ENCODE peak calls at places on chromosomes 2 and 18, in four cellular contexts. One of them, this sample, is unnamed.

GRCh38 chr2:174561283-174562275 is 36.0 kb downstream of the WIPF1 start:
- DNase-seq in GM12891: no peak
- DNase-seq in HCT116: no peak
- DNase-seq in breast epithelium: peak
- DNase-seq in this sample: no peak

GRCh38 chr2:201255468-201255867 is 4.9 kb upstream of the CASP8 start:
- DNase-seq in GM12891: no peak
- DNase-seq in HCT116: no peak
- DNase-seq in breast epithelium: no peak
- DNase-seq in this sample: no peak

GRCh38 chr2:94923196-94923595 is 52.0 kb downstream of the TEKT4 start:
- DNase-seq in GM12891: no peak
- DNase-seq in HCT116: no peak
- DNase-seq in breast epithelium: no peak
- DNase-seq in this sample: no peak

GRCh38 chr2:75596784-75597183 is 36.0 kb upstream of the EVA1A start:
- DNase-seq in GM12891: no peak
- DNase-seq in HCT116: no peak
- DNase-seq in breast epithelium: no peak
- DNase-seq in this sample: no peak

GRCh38 chr18:63730788-63731187 is 28.0 kb downstream of the SERPINB11 start:
- DNase-seq in GM12891: no peak
- DNase-seq in HCT116: no peak
- DNase-seq in breast epithelium: no peak
- DNase-seq in this sample: no peak

GRCh38 chr2:8580316-8581047 is 101.4 kb upstream of the ID2 start:
- DNase-seq in GM12891: no peak
- DNase-seq in HCT116: no peak
- DNase-seq in breast epithelium: no peak
- DNase-seq in this sample: no peak

GRCh38 chr2:144426981-144427479 is 92.9 kb downstream of the ZEB2 start:
- DNase-seq in GM12891: no peak
- DNase-seq in HCT116: no peak
- DNase-seq in breast epithelium: no peak
- DNase-seq in this sample: peak

GRCh38 chr2:221426929-221427328 is 145.2 kb downstream of the EPHA4 start:
- DNase-seq in GM12891: no peak
- DNase-seq in HCT116: no peak
- DNase-seq in breast epithelium: no peak
- DNase-seq in this sample: no peak

GRCh38 chr2:88885275-88885674 is 193.8 kb downstream of the RPIA start:
- DNase-seq in GM12891: peak
- DNase-seq in HCT116: no peak
- DNase-seq in breast epithelium: no peak
- DNase-seq in this sample: no peak

GRCh38 chr2:24491626-24492282 is 700 bp downstream of the NCOA1 start:
- DNase-seq in GM12891: peak
- DNase-seq in HCT116: no peak
- DNase-seq in breast epithelium: peak
- DNase-seq in this sample: peak

GRCh38 chr2:174606336-174606735 is 8.7 kb upstream of the WIPF1 start:
- DNase-seq in GM12891: no peak
- DNase-seq in HCT116: no peak
- DNase-seq in breast epithelium: no peak
- DNase-seq in this sample: peak

DNA sequence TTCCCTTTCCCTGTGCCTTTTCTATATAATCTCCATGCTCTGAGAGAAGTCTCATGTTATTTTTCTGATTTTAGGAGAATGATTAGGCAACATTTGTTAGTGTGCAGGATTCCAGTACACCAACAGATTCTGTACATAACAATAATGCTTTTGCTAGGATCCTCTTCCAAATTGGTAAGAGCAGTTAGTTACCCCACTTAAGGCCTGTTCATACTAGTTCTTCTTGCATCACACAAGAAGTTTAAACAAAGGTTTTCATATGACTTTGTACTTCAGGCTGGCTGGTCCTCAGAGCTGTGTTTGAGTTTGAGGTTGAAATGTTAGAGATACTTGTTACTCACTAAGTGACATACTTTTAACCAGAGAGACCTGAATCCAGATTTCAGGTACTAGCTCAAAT is 686.9 kb upstream of the NRXN1 start:
- DNase-seq in GM12891: no peak
- DNase-seq in HCT116: no peak
- DNase-seq in breast epithelium: no peak
- DNase-seq in this sample: no peak
- TF ChIP-seq POLR2A in GM12891: no peak
- TF ChIP-seq POLR2A in HCT116: no peak
- TF ChIP-seq POLR2A in breast epithelium: no peak
- TF ChIP-seq POLR2A in this sample: no peak

DNA sequence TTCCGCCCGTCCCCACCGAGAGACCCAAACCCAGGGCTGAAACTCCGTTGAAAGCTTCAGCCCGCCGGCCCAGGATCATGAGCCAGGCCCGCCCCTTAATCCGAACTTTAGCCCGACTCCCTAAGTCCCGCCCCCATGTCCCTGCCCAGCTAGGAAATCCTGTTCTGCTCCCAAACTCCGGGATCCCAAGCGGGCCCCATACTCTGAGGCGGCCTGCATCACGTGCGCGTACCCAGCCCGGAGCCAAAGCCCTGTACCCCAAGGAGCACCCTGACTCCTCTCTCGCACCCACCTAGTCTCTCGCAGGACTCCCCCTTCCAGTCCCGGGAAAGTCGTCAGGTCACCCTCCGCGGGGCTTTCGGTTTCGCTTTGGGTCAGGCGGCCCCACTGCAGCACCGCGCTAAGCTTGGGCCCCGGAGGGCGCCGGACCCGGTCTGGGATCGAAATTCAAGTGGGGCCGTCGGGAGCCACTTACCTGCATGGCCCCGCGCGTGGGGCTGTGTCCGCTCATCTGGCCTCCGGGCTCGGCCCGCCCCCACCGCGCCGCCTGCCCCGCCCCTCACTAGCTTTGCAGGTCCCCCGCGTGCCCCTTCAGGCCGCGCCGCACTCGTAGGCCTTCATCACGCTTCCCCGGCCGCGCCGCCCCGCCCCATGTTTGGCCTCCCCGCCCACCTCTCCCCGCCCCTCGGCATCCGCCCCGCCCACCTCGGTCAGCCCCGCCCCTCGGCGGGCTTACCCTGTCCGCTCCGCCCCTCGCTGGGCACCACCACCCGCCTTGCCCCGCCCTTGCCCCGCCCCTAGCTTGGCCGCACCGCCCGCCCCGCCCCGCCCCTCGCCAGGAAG is at the start of gene DNPEP:
- DNase-seq in GM12891: peak
- DNase-seq in HCT116: peak
- DNase-seq in breast epithelium: peak
- DNase-seq in this sample: peak
- TF ChIP-seq POLR2A in GM12891: no peak
- TF ChIP-seq POLR2A in HCT116: no peak
- TF ChIP-seq POLR2A in breast epithelium: peak
- TF ChIP-seq POLR2A in this sample: peak

GRCh38 chr2:120873958-120874357 is 138.3 kb downstream of the GLI2 start:
- DNase-seq in GM12891: no peak
- DNase-seq in HCT116: no peak
- DNase-seq in breast epithelium: no peak
- DNase-seq in this sample: no peak
- TF ChIP-seq POLR2A in GM12891: no peak
- TF ChIP-seq POLR2A in HCT116: no peak
- TF ChIP-seq POLR2A in breast epithelium: no peak
- TF ChIP-seq POLR2A in this sample: no peak

GRCh38 chr2:240296611-240297552 is 138.6 kb upstream of the GPC1 start:
- DNase-seq in GM12891: no peak
- DNase-seq in HCT116: no peak
- DNase-seq in breast epithelium: no peak
- DNase-seq in this sample: no peak
- TF ChIP-seq POLR2A in GM12891: no peak
- TF ChIP-seq POLR2A in HCT116: no peak
- TF ChIP-seq POLR2A in breast epithelium: no peak
- TF ChIP-seq POLR2A in this sample: no peak

GRCh38 chr2:109341904-109342303 is 212.9 kb downstream of the SH3RF3 start:
- DNase-seq in GM12891: no peak
- DNase-seq in HCT116: no peak
- DNase-seq in breast epithelium: no peak
- DNase-seq in this sample: no peak
- TF ChIP-seq POLR2A in GM12891: no peak
- TF ChIP-seq POLR2A in HCT116: no peak
- TF ChIP-seq POLR2A in breast epithelium: no peak
- TF ChIP-seq POLR2A in this sample: no peak

GRCh38 chr2:37617119-37617892 is 54.1 kb downstream of the CDC42EP3 start:
- DNase-seq in GM12891: no peak
- DNase-seq in HCT116: no peak
- DNase-seq in breast epithelium: no peak
- DNase-seq in this sample: no peak
- TF ChIP-seq POLR2A in GM12891: peak
- TF ChIP-seq POLR2A in HCT116: no peak
- TF ChIP-seq POLR2A in breast epithelium: no peak
- TF ChIP-seq POLR2A in this sample: no peak

DNA sequence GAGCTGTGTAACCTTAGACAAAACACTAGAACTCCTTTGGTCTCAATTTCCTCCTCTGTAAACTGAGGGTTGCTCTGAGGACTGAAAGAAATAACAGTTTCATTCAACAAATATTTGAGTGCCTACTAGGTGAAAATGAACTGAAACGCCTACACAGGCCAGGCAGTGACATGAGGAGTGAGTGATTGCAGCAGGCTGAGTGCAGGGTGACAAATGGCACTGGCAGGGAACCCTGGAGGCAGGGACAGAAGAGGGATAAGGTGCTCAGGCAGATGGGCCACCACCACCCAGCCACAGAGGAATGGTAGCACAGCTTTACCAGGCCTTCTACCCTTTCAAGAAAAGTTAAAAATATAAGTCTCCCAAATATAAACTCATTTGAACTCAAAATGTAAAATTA is 11.5 kb upstream of the RNU4ATAC start:
- DNase-seq in GM12891: no peak
- DNase-seq in HCT116: no peak
- DNase-seq in breast epithelium: no peak
- DNase-seq in this sample: no peak
- TF ChIP-seq POLR2A in GM12891: no peak
- TF ChIP-seq POLR2A in HCT116: no peak
- TF ChIP-seq POLR2A in breast epithelium: no peak
- TF ChIP-seq POLR2A in this sample: no peak

DNA sequence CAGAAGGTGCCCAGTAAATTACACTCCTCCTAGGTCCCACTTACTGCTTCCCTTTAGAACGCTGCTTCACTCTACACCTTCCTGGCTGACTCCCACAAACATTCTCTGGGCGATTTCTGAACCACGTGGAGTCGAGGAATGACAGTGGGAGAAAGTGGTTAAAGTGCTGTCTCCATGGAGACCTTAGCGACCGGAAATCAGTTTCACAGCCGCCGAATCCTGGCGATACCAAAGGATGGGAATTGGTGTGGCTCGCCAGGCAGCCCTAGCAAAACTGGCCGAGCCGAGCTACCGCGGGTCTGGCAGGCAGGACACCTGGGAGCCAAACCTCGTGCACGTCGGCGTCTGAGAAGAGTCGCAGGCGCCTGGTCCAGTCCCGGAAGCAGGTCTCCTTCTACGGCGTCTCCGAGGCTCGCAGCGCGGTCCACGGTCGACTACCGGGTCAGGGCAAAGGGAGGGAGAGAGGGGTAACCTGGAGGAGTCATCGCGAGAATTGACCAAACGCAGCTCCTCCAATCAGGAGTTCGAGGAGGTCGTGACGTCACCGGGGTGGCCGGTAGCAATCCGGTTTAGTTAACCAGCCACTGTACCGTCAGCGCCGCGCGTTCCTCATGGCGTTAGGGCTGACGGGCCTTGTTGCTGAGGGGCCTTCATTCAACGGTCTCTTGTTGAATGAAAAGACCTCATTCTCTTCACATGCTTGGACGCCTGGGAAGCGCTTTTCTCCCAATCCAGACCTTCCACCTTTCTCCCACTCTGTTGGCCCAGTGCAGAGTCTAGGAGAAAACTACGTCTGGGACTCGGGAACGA is at the start of gene THADA:
- DNase-seq in GM12891: peak
- DNase-seq in HCT116: peak
- DNase-seq in breast epithelium: peak
- DNase-seq in this sample: peak
- TF ChIP-seq POLR2A in GM12891: peak
- TF ChIP-seq POLR2A in HCT116: peak
- TF ChIP-seq POLR2A in breast epithelium: peak
- TF ChIP-seq POLR2A in this sample: peak

GRCh38 chr18:77983270-77983669 is 733.6 kb downstream of the GALR1 start:
- DNase-seq in GM12891: no peak
- DNase-seq in HCT116: no peak
- DNase-seq in breast epithelium: no peak
- DNase-seq in this sample: no peak
- TF ChIP-seq POLR2A in GM12891: no peak
- TF ChIP-seq POLR2A in HCT116: no peak
- TF ChIP-seq POLR2A in breast epithelium: no peak
- TF ChIP-seq POLR2A in this sample: no peak

GRCh38 chr2:126769118-126769517 is 113.2 kb downstream of the GYPC start:
- DNase-seq in GM12891: no peak
- DNase-seq in HCT116: no peak
- DNase-seq in breast epithelium: no peak
- DNase-seq in this sample: no peak

GRCh38 chr2:126766295-126766694 is 110.3 kb downstream of the GYPC start:
- DNase-seq in GM12891: no peak
- DNase-seq in HCT116: no peak
- DNase-seq in breast epithelium: no peak
- DNase-seq in this sample: no peak

GRCh38 chr2:126771094-126771493 is 115.1 kb downstream of the GYPC start:
- DNase-seq in GM12891: no peak
- DNase-seq in HCT116: no peak
- DNase-seq in breast epithelium: no peak
- DNase-seq in this sample: no peak

GRCh38 chr2:126770466-126770865 is 114.5 kb downstream of the GYPC start:
- DNase-seq in GM12891: no peak
- DNase-seq in HCT116: no peak
- DNase-seq in breast epithelium: no peak
- DNase-seq in this sample: no peak

DNA sequence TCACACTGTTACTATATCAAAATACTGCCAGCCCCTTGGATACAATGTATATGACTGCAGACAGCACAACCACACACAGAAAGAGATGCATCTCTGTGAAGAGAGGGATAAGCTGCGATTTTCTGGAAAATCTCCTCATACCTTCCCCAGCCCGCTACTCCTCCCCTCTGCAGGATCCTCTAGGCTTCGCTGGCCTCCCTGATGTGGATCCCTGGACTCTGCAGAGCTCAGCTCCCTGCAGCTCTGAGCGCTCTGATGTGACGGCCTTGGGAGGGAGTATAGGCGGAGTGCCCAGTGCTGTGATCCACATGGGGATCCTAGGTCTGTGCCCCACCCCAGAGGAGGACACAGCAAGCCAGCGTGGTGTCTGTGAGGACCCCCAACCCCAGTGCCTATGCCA is 110.9 kb downstream of the GYPC start:
- DNase-seq in GM12891: no peak
- DNase-seq in HCT116: no peak
- DNase-seq in breast epithelium: no peak
- DNase-seq in this sample: no peak
- TF ChIP-seq POLR2A in GM12891: no peak
- TF ChIP-seq POLR2A in HCT116: no peak
- TF ChIP-seq POLR2A in breast epithelium: no peak
- TF ChIP-seq POLR2A in this sample: no peak

This sample was measured in H54.